ENCODE peak calls at places on chromosomes 12 and 14, in five cellular contexts. N, W, Y, B and F are unnamed samples.

GRCh38 chr12:86634706-86635410 is 378.7 kb upstream of the MGAT4C start:
- DNase-seq in N (no peak), W (peak; percentile 78), Y (no peak), B (no peak), F (peak; percentile 57)

GRCh38 chr12:53380797-53381738 is 1.1 kb downstream of the SP1 start:
- DNase-seq in N (no peak), W (peak; percentile 79), Y (no peak), B (peak; percentile 53), F (peak; percentile 61)

GRCh38 chr14:100317897-100318808 is 5.0 kb upstream of the SLC25A47 start:
- DNase-seq in N (peak; percentile 71), W (no peak), Y (peak; percentile 57), B (peak; percentile 59), F (peak; percentile 56)

GRCh38 chr14:77125275-77126073 is 16.1 kb downstream of the ZDHHC22 start:
- DNase-seq in N (no peak), W (no peak), Y (no peak), B (no peak), F (no peak)

GRCh38 chr14:94561656-94562010 is 391 bp downstream of the SERPINA4 start:
- DNase-seq in N (no peak), W (no peak), Y (no peak), B (no peak), F (no peak)

GRCh38 chr12:109422251-109422650 is 54.8 kb downstream of the KCTD10 start:
- DNase-seq in N (no peak), W (no peak), Y (no peak), B (no peak), F (no peak)

GRCh38 chr12:39490500-39491276 is 47.8 kb upstream of the KIF21A start:
- DNase-seq in N (no peak), W (peak; percentile 99), Y (no peak), B (peak; percentile 83), F (peak; percentile 88)

GRCh38 chr14:29528889-29529288 is 398.8 kb downstream of the PRKD1 start:
- DNase-seq in N (no peak), W (no peak), Y (no peak), B (peak; percentile 3), F (peak; percentile 39)

GRCh38 chr12:132204064-132204821 is 60.0 kb downstream of the NOC4L start:
- DNase-seq in N (no peak), W (no peak), Y (no peak), B (no peak), F (no peak)

GRCh38 chr12:120757949-120758348 is 32.3 kb downstream of the ACADS start:
- DNase-seq in N (no peak), W (no peak), Y (no peak), B (no peak), F (no peak)

GRCh38 chr12:48938805-48939204 is 13.5 kb upstream of the FKBP11 start:
- DNase-seq in N (no peak), W (no peak), Y (no peak), B (no peak), F (no peak)

GRCh38 chr12:91630118-91630517 is 447.5 kb upstream of the DCN start:
- DNase-seq in N (no peak), W (no peak), Y (no peak), B (no peak), F (no peak)

GRCh38 chr12:53483979-53484377 is 15.3 kb downstream of the MAP3K12 start:
- DNase-seq in N (no peak), W (no peak), Y (no peak), B (no peak), F (no peak)

GRCh38 chr14:68412505-68413496 is 380.1 kb downstream of the ZFP36L1 start:
- DNase-seq in N (no peak), W (peak; percentile 85), Y (no peak), B (no peak), F (peak; percentile 68)

GRCh38 chr14:92595267-92595666 is 81.7 kb downstream of the RIN3 start:
- DNase-seq in N (no peak), W (no peak), Y (no peak), B (no peak), F (no peak)

GRCh38 chr12:3168775-3169221 is 91.6 kb downstream of the TSPAN9 start:
- DNase-seq in N (no peak), W (peak; percentile 98), Y (no peak), B (peak; percentile 57), F (peak; percentile 96)

GRCh38 chr12:53300187-53300586 is 692 bp downstream of the MYG1 start:
- DNase-seq in N (no peak), W (no peak), Y (no peak), B (peak; percentile 71), F (peak; percentile 30)

GRCh38 chr12:94831081-94831747 is 172.3 kb downstream of the NDUFA12 start:
- DNase-seq in N (no peak), W (no peak), Y (no peak), B (no peak), F (no peak)

GRCh38 chr12:75345531-75345930 is 11.1 kb downstream of the GLIPR1L1 start:
- DNase-seq in N (no peak), W (peak; percentile 59), Y (no peak), B (no peak), F (no peak)

GRCh38 chr12:92471551-92471950 is 231.2 kb upstream of the PLEKHG7 start:
- DNase-seq in N (no peak), W (no peak), Y (no peak), B (no peak), F (no peak)

GRCh38 chr12:100401660-100402059 is 44.8 kb downstream of the SLC17A8 start:
- DNase-seq in N (no peak), W (peak; percentile 71), Y (no peak), B (peak; percentile 5), F (peak; percentile 54)

GRCh38 chr12:102965281-102966155 is 8.0 kb downstream of the ASCL1 start:
- DNase-seq in N (no peak), W (no peak), Y (no peak), B (no peak), F (no peak)

GRCh38 chr12:101599771-101600486 is 5.2 kb downstream of the MYBPC1 start:
- DNase-seq in N (no peak), W (no peak), Y (no peak), B (no peak), F (peak; percentile 14)

GRCh38 chr12:56032006-56032405 is 9.7 kb upstream of the RPS26 start:
- DNase-seq in N (peak; percentile 37), W (no peak), Y (no peak), B (no peak), F (no peak)